ENCODE peak calls at places on chromosomes 11 and 22, in six cellular contexts. P, T, F, M, K and S are unnamed samples.

GRCh38 chr22:35189559-35189958 is 67.7 kb upstream of the HMGXB4 start:
- DNase-seq in K (no peak), F (no peak), T (no peak), M (no peak), P (no peak), S (no peak)

GRCh38 chr22:27609411-27610029 is 192.0 kb downstream of the MN1 start:
- DNase-seq in P (no peak), F (no peak), K (no peak), T (no peak), M (no peak), S (no peak)

GRCh38 chr22:22884010-22884887 is 3.4 kb upstream of the IGLL5 start:
- DNase-seq in F (peak), M (peak), K (peak), T (peak), P (peak), S (no peak)

GRCh38 chr11:18115360-18116127 is 9.7 kb upstream of the SAAL1 start:
- DNase-seq in T (peak), K (peak), M (no peak), P (peak), F (peak), S (peak)

GRCh38 chr11:66720223-66720898 is 8.7 kb downstream of the SPTBN2 start:
- DNase-seq in M (peak), K (peak), F (peak), T (no peak), P (peak), S (no peak)

GRCh38 chr11:56910785-56911184 is 77.9 kb upstream of the OR5AK2 start:
- DNase-seq in M (no peak), T (no peak), K (no peak), P (no peak), F (no peak), S (no peak)

GRCh38 chr22:34099278-34099677 is 179.0 kb upstream of the LARGE1 start:
- DNase-seq in K (no peak), M (no peak), F (no peak), T (no peak), P (no peak), S (no peak)

GRCh38 chr11:18791175-18792065 is at the start of gene PTPN5:
- DNase-seq in K (peak), F (no peak), T (no peak), M (no peak), P (no peak), S (no peak)

GRCh38 chr11:266676-267439 is 11.3 kb upstream of the NLRP6 start:
- DNase-seq in P (no peak), F (no peak), K (peak), M (no peak), T (no peak), S (no peak)

GRCh38 chr22:26610072-26610958 is 7.5 kb downstream of the CRYBB1 start:
- DNase-seq in P (peak), F (no peak), T (no peak), K (no peak), M (peak), S (peak)

GRCh38 chr11:2325719-2326118 is 23.9 kb downstream of the TSPAN32 start:
- DNase-seq in K (no peak), T (no peak), M (no peak), F (no peak), P (peak), S (no peak)

GRCh38 chr11:71251159-71251721 is 1.1 kb downstream of the SHANK2 start:
- DNase-seq in T (no peak), M (no peak), P (no peak), F (no peak), K (peak), S (no peak)

GRCh38 chr22:46862418-46863324 is 100.2 kb downstream of the TBC1D22A start:
- DNase-seq in P (no peak), K (no peak), F (no peak), M (no peak), T (no peak), S (peak)

GRCh38 chr11:75398906-75399305 is 412 bp upstream of the RPS3 start:
- DNase-seq in K (no peak), P (no peak), F (no peak), T (no peak), M (no peak), S (no peak)

GRCh38 chr11:73429121-73429740 is 53.0 kb downstream of the RELT start:
- DNase-seq in T (no peak), F (no peak), M (no peak), P (no peak), K (no peak), S (no peak)

GRCh38 chr22:40081662-40082061 is 86.9 kb downstream of the FAM83F start:
- DNase-seq in M (no peak), F (no peak), K (no peak), T (no peak), P (no peak), S (no peak)

GRCh38 chr22:47129902-47130301 is 367.5 kb downstream of the TBC1D22A start:
- DNase-seq in F (no peak), T (no peak), M (no peak), P (no peak), K (no peak), S (no peak)

GRCh38 chr11:69325446-69325845 is 31.5 kb downstream of the MYEOV start:
- DNase-seq in K (no peak), P (no peak), M (no peak), F (no peak), T (no peak), S (no peak)

GRCh38 chr11:46381046-46381835 is at the start of gene MDK:
- DNase-seq in M (no peak), F (peak), P (no peak), K (peak), T (no peak), S (no peak)

GRCh38 chr11:69297926-69298777 is 4.2 kb downstream of the MYEOV start:
- DNase-seq in T (peak), F (no peak), M (peak), P (peak), K (no peak), S (peak)

GRCh38 chr11:78453140-78453935 is 35.7 kb upstream of the GAB2 start:
- DNase-seq in K (no peak), M (no peak), F (no peak), P (no peak), T (no peak), S (no peak)